ENCODE peak calls at places on chromosomes 11 and 22, in eight cellular contexts. P is prostate gland, U is gastrocnemius medialis, M is endothelial cell of umbilical vein, O is A549, D is transverse colon, K is HCT116, F is H1. I is an unnamed sample.

GRCh38 chr22:44463151-44463550 is 34.9 kb downstream of the RTL6 start:
- DNase-seq in F (no peak), U (no peak), O (no peak), M (no peak), K (no peak), P (no peak), D (no peak), I (no peak)

GRCh38 chr11:8989411-8989810 is 14.4 kb downstream of the NRIP3 start:
- DNase-seq in K (no peak), U (no peak), O (no peak), P (no peak), M (no peak), D (no peak), F (no peak), I (no peak)

GRCh38 chr11:127273593-127274327 is 273.2 kb upstream of the KIRREL3 start:
- DNase-seq in F (no peak), O (no peak), K (no peak), U (no peak), M (no peak), D (no peak), P (no peak), I (no peak)

GRCh38 chr22:42408276-42408675 is 23.9 kb downstream of the NFAM1 start:
- DNase-seq in F (no peak), U (no peak), O (no peak), K (no peak), M (no peak), P (no peak), D (no peak), I (no peak)

GRCh38 chr22:30754971-30755759 is 60.5 kb downstream of the OSBP2 start:
- DNase-seq in O (peak; percentile 69), D (peak; percentile 70), F (peak; percentile 64), K (peak; percentile 66), P (peak; percentile 38), U (peak; percentile 40), M (peak; percentile 72), I (peak; percentile 41)

GRCh38 chr22:20128902-20129746 is 2.5 kb upstream of the ZDHHC8 start:
- DNase-seq in U (peak; percentile 45), K (no peak), O (no peak), F (peak; percentile 76), P (no peak), M (peak; percentile 33), D (peak; percentile 38), I (no peak)

GRCh38 chr22:45861259-45861658 is 115.7 kb downstream of the WNT7B start:
- DNase-seq in K (no peak), U (no peak), M (no peak), D (no peak), O (no peak), F (no peak), P (no peak), I (no peak)

GRCh38 chr11:121439337-121439736 is 12.8 kb upstream of the SORL1 start:
- DNase-seq in M (no peak), U (no peak), D (no peak), O (no peak), F (no peak), P (no peak), K (no peak), I (no peak)

GRCh38 chr11:47714554-47715081 is 551 bp downstream of the AGBL2 start:
- DNase-seq in P (no peak), K (no peak), F (no peak), D (peak; percentile 18), O (no peak), M (peak; percentile 12), U (no peak), I (no peak)

GRCh38 chr22:35195226-35195625 is 62.1 kb upstream of the HMGXB4 start:
- DNase-seq in P (no peak), K (no peak), M (no peak), O (no peak), D (no peak), U (no peak), F (no peak), I (no peak)

GRCh38 chr11:2534957-2535672 is 90.3 kb downstream of the KCNQ1 start:
- DNase-seq in P (no peak), D (peak; percentile 4), F (no peak), U (no peak), O (no peak), K (no peak), M (no peak), I (peak; percentile 22)

GRCh38 chr22:47213571-47214230 is 451.3 kb downstream of the TBC1D22A start:
- DNase-seq in F (peak; percentile 83), O (peak; percentile 28), D (peak; percentile 28), K (peak; percentile 12), M (no peak), U (no peak), P (no peak), I (no peak)

GRCh38 chr11:107732327-107733051 is 20.6 kb upstream of the SLN start:
- DNase-seq in M (no peak), K (no peak), U (no peak), F (no peak), P (no peak), O (no peak), D (no peak), I (no peak)

GRCh38 chr22:36086170-36086490 is 57.5 kb upstream of the RBFOX2 start:
- DNase-seq in U (no peak), D (no peak), K (no peak), M (no peak), F (peak; percentile 59), O (no peak), P (no peak), I (no peak)

GRCh38 chr11:114556135-114556534 is 3.5 kb downstream of the NXPE1 start:
- DNase-seq in O (no peak), M (no peak), D (no peak), K (no peak), P (no peak), F (no peak), U (no peak), I (no peak)

GRCh38 chr22:20087319-20088262 is 7.5 kb downstream of the DGCR8 start:
- DNase-seq in M (no peak), K (no peak), D (no peak), O (no peak), F (no peak), P (no peak), U (no peak), I (no peak)

GRCh38 chr11:9714540-9714939 is 50.7 kb downstream of the SWAP70 start:
- DNase-seq in O (no peak), F (no peak), P (no peak), M (no peak), K (no peak), D (no peak), U (no peak), I (no peak)

GRCh38 chr11:2792376-2793250 is 92.8 kb upstream of the KCNQ1OT1 start:
- DNase-seq in P (no peak), D (peak; percentile 7), F (peak; percentile 51), K (no peak), U (peak; percentile 8), M (no peak), O (no peak), I (peak; percentile 11)

GRCh38 chr11:8097926-8098325 is 16.9 kb downstream of the TUB start:
- DNase-seq in K (no peak), F (peak; percentile 33), O (no peak), D (no peak), P (no peak), U (no peak), M (no peak), I (no peak)

DNA sequence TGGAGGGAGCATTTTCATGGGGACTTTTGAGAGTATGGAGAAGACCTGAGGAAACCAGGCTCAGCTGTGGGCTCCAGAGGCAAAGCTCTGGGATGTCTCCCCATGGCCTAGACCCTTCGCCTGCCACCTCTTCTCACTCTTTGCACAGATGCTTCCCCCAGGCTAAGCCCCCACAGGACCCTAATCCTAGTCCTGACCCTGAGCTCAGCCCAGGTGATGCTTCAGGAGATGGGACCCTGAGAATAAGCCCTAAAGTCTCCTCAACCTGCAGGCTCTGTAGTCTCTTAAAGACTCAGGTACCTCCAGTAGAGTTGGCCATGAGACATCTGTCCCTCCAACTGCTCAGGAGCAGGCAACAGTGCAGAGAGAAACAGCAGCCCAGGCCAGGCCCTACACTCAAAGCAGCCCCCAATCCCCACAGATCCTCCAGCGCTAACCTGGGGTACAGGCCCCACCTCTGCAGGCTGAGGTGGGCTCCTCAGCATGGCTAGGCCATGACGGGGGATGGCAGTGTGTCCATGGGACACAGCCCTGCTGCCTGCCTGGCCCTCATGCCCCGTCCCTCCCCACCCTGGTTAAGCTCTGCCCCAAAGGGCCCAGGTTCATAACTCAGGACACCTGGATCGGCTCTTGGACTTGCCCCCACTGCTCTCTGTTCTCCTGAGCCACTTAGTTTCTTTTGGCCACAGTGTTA is 39.4 kb downstream of the GGTLC2 start:
- DNase-seq in U (no peak), O (no peak), P (no peak), M (no peak), K (no peak), D (no peak), F (no peak), I (no peak)
- TF ChIP-seq POLR2A in U (no peak), O (no peak), P (no peak), M (no peak), K (no peak), D (no peak), F (no peak), I (no peak)

GRCh38 chr11:13694115-13694514 is 25.6 kb downstream of the FAR1 start:
- DNase-seq in U (no peak), F (no peak), K (no peak), M (no peak), O (no peak), D (no peak), P (no peak), I (no peak)
- H3K4me3 ChIP-seq in U (no peak overlapping the region), F (no peak overlapping the region), K (no peak overlapping the region), M (no peak overlapping the region), O (no peak overlapping the region), D (no peak overlapping the region), P (no peak overlapping the region), I (no peak overlapping the region)

DNA sequence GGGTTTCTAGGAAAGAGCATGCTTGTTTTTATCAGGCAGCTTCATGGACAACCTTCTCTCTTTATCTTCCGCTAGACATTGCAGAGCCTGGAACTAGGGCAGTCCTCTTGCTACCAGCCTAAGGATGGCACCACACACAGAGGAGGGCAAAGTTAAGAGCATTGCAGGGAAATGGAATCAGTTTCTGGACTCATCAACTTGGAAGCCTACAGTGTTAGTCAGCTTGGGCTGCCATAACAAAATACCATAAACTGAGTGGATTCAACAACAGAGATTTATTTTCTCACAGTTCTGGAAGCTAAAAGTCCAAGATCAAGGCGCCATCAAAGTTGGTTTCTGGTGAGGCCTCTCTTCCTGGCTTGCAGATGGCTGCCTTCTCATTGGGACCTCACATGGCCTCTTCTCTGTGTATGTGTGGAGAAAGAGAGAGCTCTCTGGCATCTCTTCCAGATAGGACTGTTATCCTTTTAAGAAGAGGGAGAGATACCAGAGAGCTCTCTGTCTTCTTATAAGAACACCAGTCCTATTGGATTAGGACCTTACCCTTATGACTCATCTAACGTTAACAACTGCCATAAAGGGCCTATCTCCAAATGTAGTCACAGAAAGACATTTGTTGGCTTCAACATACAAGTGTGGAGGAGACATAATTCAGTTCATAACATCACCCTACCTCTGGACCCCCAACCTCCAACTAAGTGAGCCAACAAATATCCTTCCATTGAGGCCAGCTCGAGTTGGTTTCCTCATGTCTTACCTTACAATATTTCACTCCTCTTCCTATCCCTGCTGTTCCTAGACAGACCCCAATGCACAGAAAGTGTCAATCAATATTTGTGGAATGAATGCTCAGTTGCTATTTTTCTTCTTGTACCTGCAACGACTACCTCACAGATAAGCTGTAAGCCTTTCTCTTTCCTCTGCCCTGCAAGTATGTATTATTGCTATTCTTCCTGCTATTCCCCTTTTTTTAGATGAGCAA is 27.1 kb upstream of the CREB3L1 start:
- DNase-seq in O (no peak), U (no peak), P (no peak), M (no peak), F (no peak), K (no peak), D (no peak), I (no peak)
- H3K4me1 ChIP-seq in O (peaks cover 44% of the 10 kb centered on the region), U (no peaks in the 10 kb centered on the region), P (no peaks in the 10 kb centered on the region), M (peaks cover 6% of the 10 kb centered on the region), F (peaks cover 4% of the 10 kb centered on the region), K (peaks cover 44% of the 10 kb centered on the region), D (peaks cover 6% of the 10 kb centered on the region), I (no peaks in the 10 kb centered on the region)

GRCh38 chr11:66020212-66020611 is 6.1 kb downstream of the CATSPER1 start:
- DNase-seq in K (no peak), U (no peak), F (no peak), P (no peak), D (no peak), O (no peak), M (no peak), I (no peak)
- TF ChIP-seq POLR2A in K (no peak), U (no peak), F (no peak), P (no peak), D (no peak), O (no peak), M (no peak), I (no peak)